ENCODE peak calls at places on chromosome 13, in five cellular contexts. One of them, this sample, is unnamed.

GRCh38 chr13:93298741-93299140 is 72.1 kb downstream of the GPC6 start:
- DNase-seq in GM12865: no peak
- DNase-seq in nephron progenitor cell: no peak
- DNase-seq in RWPE1: no peak
- DNase-seq in Calu3: no peak
- DNase-seq in this sample: no peak

GRCh38 chr13:51697181-51697580 is 106.8 kb downstream of the DHRS12 start:
- DNase-seq in GM12865: no peak
- DNase-seq in nephron progenitor cell: no peak
- DNase-seq in RWPE1: no peak
- DNase-seq in Calu3: no peak
- DNase-seq in this sample: no peak

GRCh38 chr13:26664942-26665341 is 95.6 kb downstream of the GPR12 start:
- DNase-seq in GM12865: no peak
- DNase-seq in nephron progenitor cell: no peak
- DNase-seq in RWPE1: no peak
- DNase-seq in Calu3: no peak
- DNase-seq in this sample: no peak

GRCh38 chr13:111940892-111941291 is 126.1 kb upstream of the SOX1 start:
- DNase-seq in GM12865: no peak
- DNase-seq in nephron progenitor cell: no peak
- DNase-seq in RWPE1: no peak
- DNase-seq in Calu3: no peak
- DNase-seq in this sample: no peak

GRCh38 chr13:60267498-60268202 is 103.9 kb upstream of the DIAPH3 start:
- DNase-seq in GM12865: no peak
- DNase-seq in nephron progenitor cell: peak; percentile 20
- DNase-seq in RWPE1: no peak
- DNase-seq in Calu3: no peak
- DNase-seq in this sample: no peak

GRCh38 chr13:72346716-72347115 is 380.7 kb downstream of the MZT1 start:
- DNase-seq in GM12865: no peak
- DNase-seq in nephron progenitor cell: no peak
- DNase-seq in RWPE1: no peak
- DNase-seq in Calu3: no peak
- DNase-seq in this sample: no peak

GRCh38 chr13:19772306-19772705 is 10.4 kb downstream of the PSPC1 start:
- DNase-seq in GM12865: no peak
- DNase-seq in nephron progenitor cell: no peak
- DNase-seq in RWPE1: no peak
- DNase-seq in Calu3: no peak
- DNase-seq in this sample: no peak

GRCh38 chr13:39531646-39532045 is 71.3 kb downstream of the LHFPL6 start:
- DNase-seq in GM12865: no peak
- DNase-seq in nephron progenitor cell: no peak
- DNase-seq in RWPE1: no peak
- DNase-seq in Calu3: no peak
- DNase-seq in this sample: no peak

GRCh38 chr13:36344173-36344572 is 2.0 kb downstream of the SPART start:
- DNase-seq in GM12865: no peak
- DNase-seq in nephron progenitor cell: no peak
- DNase-seq in RWPE1: peak; percentile 34
- DNase-seq in Calu3: no peak
- DNase-seq in this sample: no peak

GRCh38 chr13:58461217-58461616 is 829.7 kb downstream of the PCDH17 start:
- DNase-seq in GM12865: no peak
- DNase-seq in nephron progenitor cell: no peak
- DNase-seq in RWPE1: no peak
- DNase-seq in Calu3: no peak
- DNase-seq in this sample: no peak

GRCh38 chr13:84571264-84571663 is 689.0 kb upstream of the SLITRK1 start:
- DNase-seq in GM12865: no peak
- DNase-seq in nephron progenitor cell: no peak
- DNase-seq in RWPE1: no peak
- DNase-seq in Calu3: no peak
- DNase-seq in this sample: no peak

GRCh38 chr13:84563611-84564010 is 681.3 kb upstream of the SLITRK1 start:
- DNase-seq in GM12865: no peak
- DNase-seq in nephron progenitor cell: no peak
- DNase-seq in RWPE1: no peak
- DNase-seq in Calu3: no peak
- DNase-seq in this sample: no peak

GRCh38 chr13:84570831-84571230 is 688.6 kb upstream of the SLITRK1 start:
- DNase-seq in GM12865: no peak
- DNase-seq in nephron progenitor cell: no peak
- DNase-seq in RWPE1: no peak
- DNase-seq in Calu3: no peak
- DNase-seq in this sample: no peak

DNA sequence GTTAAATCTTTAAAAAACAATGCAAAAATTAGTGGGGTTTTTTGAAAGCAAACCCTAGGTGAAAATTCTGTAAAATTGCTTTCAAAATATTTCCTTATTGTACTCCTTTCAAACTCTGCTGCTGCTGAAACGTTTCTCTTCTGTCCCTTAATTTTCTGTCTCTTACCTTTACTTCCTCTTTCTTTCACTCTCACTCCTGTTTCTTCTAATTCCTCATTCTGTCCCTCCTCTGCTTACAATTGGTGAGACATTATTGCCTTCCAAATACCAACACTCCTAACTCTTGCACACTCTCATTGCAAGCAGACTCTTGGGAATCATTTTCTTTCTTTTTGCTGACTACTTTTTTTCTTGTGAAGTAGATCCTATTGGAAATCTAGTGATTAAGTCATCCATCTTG is 685.6 kb upstream of the SLITRK1 start:
- DNase-seq in GM12865: no peak
- DNase-seq in nephron progenitor cell: no peak
- DNase-seq in RWPE1: no peak
- DNase-seq in Calu3: no peak
- DNase-seq in this sample: no peak
- TF ChIP-seq CTCF in GM12865: no peak
- TF ChIP-seq CTCF in nephron progenitor cell: no peak
- TF ChIP-seq CTCF in RWPE1: no peak
- TF ChIP-seq CTCF in Calu3: no peak
- TF ChIP-seq CTCF in this sample: no peak

GRCh38 chr13:113599396-113599795 is 14.8 kb downstream of the TFDP1 start:
- DNase-seq in GM12865: no peak
- DNase-seq in nephron progenitor cell: no peak
- DNase-seq in RWPE1: no peak
- DNase-seq in Calu3: no peak
- DNase-seq in this sample: no peak
- TF ChIP-seq CTCF in GM12865: no peak
- TF ChIP-seq CTCF in nephron progenitor cell: no peak
- TF ChIP-seq CTCF in RWPE1: no peak
- TF ChIP-seq CTCF in Calu3: no peak
- TF ChIP-seq CTCF in this sample: no peak

GRCh38 chr13:42569576-42570344 is 4.2 kb upstream of the TNFSF11 start:
- DNase-seq in GM12865: peak; percentile 20
- DNase-seq in nephron progenitor cell: no peak
- DNase-seq in RWPE1: no peak
- DNase-seq in Calu3: no peak
- DNase-seq in this sample: peak; percentile 45
- TF ChIP-seq CTCF in GM12865: no peak
- TF ChIP-seq CTCF in nephron progenitor cell: no peak
- TF ChIP-seq CTCF in RWPE1: no peak
- TF ChIP-seq CTCF in Calu3: no peak
- TF ChIP-seq CTCF in this sample: no peak

DNA sequence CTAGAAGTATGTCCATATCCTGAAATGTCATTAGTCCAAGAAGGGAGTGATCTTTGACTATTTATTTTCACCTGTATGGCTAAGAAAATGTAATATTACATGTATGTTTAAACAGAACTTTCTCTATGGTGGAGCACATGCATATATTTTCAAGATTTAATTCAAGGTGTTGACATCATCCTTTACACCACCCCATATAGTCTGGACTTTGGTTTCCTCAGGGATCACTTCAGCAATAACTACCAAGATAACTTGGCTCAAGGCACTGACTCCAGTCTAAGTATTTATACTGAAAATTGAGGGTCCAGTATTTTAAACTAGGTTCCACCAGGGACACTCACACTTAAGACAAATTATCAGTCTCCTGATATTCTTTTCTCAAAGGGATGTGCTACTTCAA is 660.7 kb downstream of the EFNB2 start:
- DNase-seq in GM12865: no peak
- DNase-seq in nephron progenitor cell: no peak
- DNase-seq in RWPE1: no peak
- DNase-seq in Calu3: no peak
- DNase-seq in this sample: no peak
- TF ChIP-seq CTCF in GM12865: no peak
- TF ChIP-seq CTCF in nephron progenitor cell: no peak
- TF ChIP-seq CTCF in RWPE1: no peak
- TF ChIP-seq CTCF in Calu3: no peak
- TF ChIP-seq CTCF in this sample: no peak

GRCh38 chr13:99126821-99127220 is 73.8 kb upstream of the UBAC2 start:
- DNase-seq in GM12865: no peak
- DNase-seq in nephron progenitor cell: no peak
- DNase-seq in RWPE1: no peak
- DNase-seq in Calu3: no peak
- DNase-seq in this sample: no peak

GRCh38 chr13:99124046-99124400 is 76.6 kb upstream of the UBAC2 start:
- DNase-seq in GM12865: no peak
- DNase-seq in nephron progenitor cell: no peak
- DNase-seq in RWPE1: no peak
- DNase-seq in Calu3: no peak
- DNase-seq in this sample: no peak

GRCh38 chr13:99125335-99125915 is 75.2 kb upstream of the UBAC2 start:
- DNase-seq in GM12865: no peak
- DNase-seq in nephron progenitor cell: no peak
- DNase-seq in RWPE1: no peak
- DNase-seq in Calu3: no peak
- DNase-seq in this sample: no peak

GRCh38 chr13:99123101-99124045 is 77.3 kb upstream of the UBAC2 start:
- DNase-seq in GM12865: no peak
- DNase-seq in nephron progenitor cell: no peak
- DNase-seq in RWPE1: no peak
- DNase-seq in Calu3: no peak
- DNase-seq in this sample: no peak

GRCh38 chr13:99124695-99125334 is 75.8 kb upstream of the UBAC2 start:
- DNase-seq in GM12865: peak; percentile 34
- DNase-seq in nephron progenitor cell: no peak
- DNase-seq in RWPE1: peak; percentile 64
- DNase-seq in Calu3: no peak
- DNase-seq in this sample: peak; percentile 58
- TF ChIP-seq CTCF in GM12865: no peak
- TF ChIP-seq CTCF in nephron progenitor cell: no peak
- TF ChIP-seq CTCF in RWPE1: no peak
- TF ChIP-seq CTCF in Calu3: no peak
- TF ChIP-seq CTCF in this sample: no peak

GRCh38 chr13:28819748-28820098 is 416 bp upstream of the MTUS2 start:
- DNase-seq in GM12865: peak; percentile 64
- DNase-seq in nephron progenitor cell: peak; percentile 89
- DNase-seq in RWPE1: no peak
- DNase-seq in Calu3: peak; percentile 66
- DNase-seq in this sample: peak; percentile 87
- TF ChIP-seq CTCF in GM12865: peak; percentile 49
- TF ChIP-seq CTCF in nephron progenitor cell: no peak
- TF ChIP-seq CTCF in RWPE1: peak; percentile 10
- TF ChIP-seq CTCF in Calu3: no peak
- TF ChIP-seq CTCF in this sample: peak; percentile 74